ENCODE peak calls at places on chromosomes 2 and 18, in ten cellular contexts. One of them, this sample, is unnamed.

GRCh38 chr2:75055820-75056675 is 97.6 kb downstream of the POLE4 start:
- DNase-seq in AG10803: peak
- DNase-seq in HFF-Myc: no peak
- DNase-seq in GM12865: peak
- DNase-seq in ovary: no peak
- DNase-seq in adrenal gland: no peak
- DNase-seq in right atrium auricular region: no peak
- DNase-seq in mucosa of descending colon: no peak
- DNase-seq in CD8-positive, alpha-beta T cell: no peak
- DNase-seq in transverse colon: no peak
- DNase-seq in this sample: no peak

GRCh38 chr2:240846881-240847601 is 21.6 kb upstream of the AGXT start:
- DNase-seq in AG10803: no peak
- DNase-seq in HFF-Myc: no peak
- DNase-seq in GM12865: no peak
- DNase-seq in ovary: no peak
- DNase-seq in adrenal gland: no peak
- DNase-seq in right atrium auricular region: no peak
- DNase-seq in mucosa of descending colon: no peak
- DNase-seq in CD8-positive, alpha-beta T cell: no peak
- DNase-seq in transverse colon: no peak
- DNase-seq in this sample: no peak

GRCh38 chr18:31301201-31301655 is 16.7 kb upstream of the DSG1 start:
- DNase-seq in AG10803: no peak
- DNase-seq in HFF-Myc: no peak
- DNase-seq in GM12865: no peak
- DNase-seq in ovary: no peak
- DNase-seq in adrenal gland: no peak
- DNase-seq in right atrium auricular region: no peak
- DNase-seq in mucosa of descending colon: no peak
- DNase-seq in CD8-positive, alpha-beta T cell: no peak
- DNase-seq in transverse colon: no peak
- DNase-seq in this sample: no peak

GRCh38 chr18:45617284-45617683 is 2.0 kb downstream of the SLC14A2 start:
- DNase-seq in AG10803: peak
- DNase-seq in HFF-Myc: peak
- DNase-seq in GM12865: no peak
- DNase-seq in ovary: peak
- DNase-seq in adrenal gland: peak
- DNase-seq in right atrium auricular region: peak
- DNase-seq in mucosa of descending colon: peak
- DNase-seq in CD8-positive, alpha-beta T cell: no peak
- DNase-seq in transverse colon: peak
- DNase-seq in this sample: peak

GRCh38 chr2:73359915-73360697 is 25.5 kb upstream of the ALMS1 start:
- DNase-seq in AG10803: no peak
- DNase-seq in HFF-Myc: no peak
- DNase-seq in GM12865: no peak
- DNase-seq in ovary: no peak
- DNase-seq in adrenal gland: no peak
- DNase-seq in right atrium auricular region: no peak
- DNase-seq in mucosa of descending colon: no peak
- DNase-seq in CD8-positive, alpha-beta T cell: no peak
- DNase-seq in transverse colon: no peak
- DNase-seq in this sample: no peak

GRCh38 chr18:47993409-47993808 is 63.0 kb upstream of the SMAD2 start:
- DNase-seq in AG10803: no peak
- DNase-seq in HFF-Myc: no peak
- DNase-seq in GM12865: no peak
- DNase-seq in ovary: no peak
- DNase-seq in adrenal gland: no peak
- DNase-seq in right atrium auricular region: peak
- DNase-seq in mucosa of descending colon: no peak
- DNase-seq in CD8-positive, alpha-beta T cell: no peak
- DNase-seq in transverse colon: no peak
- DNase-seq in this sample: no peak

GRCh38 chr2:173436088-173436487 is 81.4 kb downstream of the CDCA7 start:
- DNase-seq in AG10803: no peak
- DNase-seq in HFF-Myc: no peak
- DNase-seq in GM12865: no peak
- DNase-seq in ovary: no peak
- DNase-seq in adrenal gland: no peak
- DNase-seq in right atrium auricular region: no peak
- DNase-seq in mucosa of descending colon: no peak
- DNase-seq in CD8-positive, alpha-beta T cell: no peak
- DNase-seq in transverse colon: no peak
- DNase-seq in this sample: no peak

GRCh38 chr2:124804014-124804940 is 779.2 kb downstream of the CNTNAP5 start:
- DNase-seq in AG10803: peak
- DNase-seq in HFF-Myc: no peak
- DNase-seq in GM12865: peak
- DNase-seq in ovary: no peak
- DNase-seq in adrenal gland: no peak
- DNase-seq in right atrium auricular region: no peak
- DNase-seq in mucosa of descending colon: no peak
- DNase-seq in CD8-positive, alpha-beta T cell: no peak
- DNase-seq in transverse colon: peak
- DNase-seq in this sample: no peak

GRCh38 chr18:4547126-4547525 is 92.0 kb upstream of the DLGAP1 start:
- DNase-seq in AG10803: no peak
- DNase-seq in HFF-Myc: no peak
- DNase-seq in GM12865: no peak
- DNase-seq in ovary: no peak
- DNase-seq in adrenal gland: no peak
- DNase-seq in right atrium auricular region: no peak
- DNase-seq in mucosa of descending colon: no peak
- DNase-seq in CD8-positive, alpha-beta T cell: no peak
- DNase-seq in transverse colon: no peak
- DNase-seq in this sample: no peak

DNA sequence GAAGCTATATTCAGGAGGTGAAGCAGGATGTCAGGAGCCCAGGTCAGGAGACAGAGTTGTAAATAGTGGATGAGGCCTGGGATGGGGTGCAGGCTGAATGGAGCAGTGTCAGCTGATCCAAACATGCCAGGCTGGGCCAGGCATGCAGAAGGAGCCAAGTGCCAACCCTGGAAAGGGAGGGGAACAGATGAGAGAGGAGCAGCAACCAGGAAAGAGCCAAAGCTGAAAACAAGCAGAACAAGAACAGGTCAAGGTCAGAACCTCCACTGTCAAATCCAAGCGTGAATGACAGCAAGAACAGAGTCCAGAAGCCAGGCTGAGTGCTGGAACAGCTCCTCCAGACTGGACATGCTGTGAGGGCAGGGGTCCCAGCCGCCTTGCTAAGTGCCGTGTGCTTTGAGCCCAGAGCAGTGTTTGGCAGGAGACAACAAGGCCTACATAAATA is 49.2 kb upstream of the PPP1CB start:
- DNase-seq in AG10803: no peak
- DNase-seq in HFF-Myc: no peak
- DNase-seq in GM12865: no peak
- DNase-seq in ovary: no peak
- DNase-seq in adrenal gland: peak
- DNase-seq in right atrium auricular region: no peak
- DNase-seq in mucosa of descending colon: no peak
- DNase-seq in CD8-positive, alpha-beta T cell: no peak
- DNase-seq in transverse colon: no peak
- DNase-seq in this sample: no peak
- H3K4me3 ChIP-seq in AG10803: no peak
- H3K4me3 ChIP-seq in HFF-Myc: no peak
- H3K4me3 ChIP-seq in GM12865: no peak
- H3K4me3 ChIP-seq in ovary: no peak
- H3K4me3 ChIP-seq in adrenal gland: no peak
- H3K4me3 ChIP-seq in right atrium auricular region: no peak
- H3K4me3 ChIP-seq in mucosa of descending colon: no peak
- H3K4me3 ChIP-seq in CD8-positive, alpha-beta T cell: no peak
- H3K4me3 ChIP-seq in transverse colon: no peak
- H3K4me3 ChIP-seq in this sample: no peak

DNA sequence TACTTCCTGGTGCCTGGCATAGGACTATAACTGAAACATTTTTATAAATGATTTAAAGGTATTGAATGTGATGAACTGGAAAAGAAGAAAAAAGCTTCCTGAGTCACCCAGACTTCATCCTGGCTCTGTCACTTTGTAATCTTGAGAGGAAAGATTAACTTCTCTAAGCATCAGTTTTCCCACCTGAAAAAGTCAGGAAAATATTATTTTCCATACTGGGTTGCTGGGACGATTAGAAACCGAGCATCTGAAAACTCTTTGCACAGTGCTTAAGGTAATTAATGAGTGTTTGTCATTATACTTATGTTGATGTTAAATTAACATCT is 71.8 kb downstream of the FMNL2 start:
- DNase-seq in AG10803: no peak
- DNase-seq in HFF-Myc: no peak
- DNase-seq in GM12865: no peak
- DNase-seq in ovary: no peak
- DNase-seq in adrenal gland: no peak
- DNase-seq in right atrium auricular region: no peak
- DNase-seq in mucosa of descending colon: no peak
- DNase-seq in CD8-positive, alpha-beta T cell: no peak
- DNase-seq in transverse colon: no peak
- DNase-seq in this sample: no peak
- H3K4me3 ChIP-seq in AG10803: peak
- H3K4me3 ChIP-seq in HFF-Myc: no peak
- H3K4me3 ChIP-seq in GM12865: peak
- H3K4me3 ChIP-seq in ovary: peak
- H3K4me3 ChIP-seq in adrenal gland: no peak
- H3K4me3 ChIP-seq in right atrium auricular region: peak
- H3K4me3 ChIP-seq in mucosa of descending colon: no peak
- H3K4me3 ChIP-seq in CD8-positive, alpha-beta T cell: no peak
- H3K4me3 ChIP-seq in transverse colon: no peak
- H3K4me3 ChIP-seq in this sample: peak

GRCh38 chr2:162198239-162198638 is 45.0 kb downstream of the FAP start:
- DNase-seq in AG10803: no peak
- DNase-seq in HFF-Myc: no peak
- DNase-seq in GM12865: no peak
- DNase-seq in ovary: no peak
- DNase-seq in adrenal gland: no peak
- DNase-seq in right atrium auricular region: no peak
- DNase-seq in mucosa of descending colon: no peak
- DNase-seq in CD8-positive, alpha-beta T cell: no peak
- DNase-seq in transverse colon: no peak
- DNase-seq in this sample: no peak

GRCh38 chr2:162197095-162197825 is 45.2 kb upstream of the GCG start:
- DNase-seq in AG10803: peak
- DNase-seq in HFF-Myc: no peak
- DNase-seq in GM12865: no peak
- DNase-seq in ovary: no peak
- DNase-seq in adrenal gland: no peak
- DNase-seq in right atrium auricular region: no peak
- DNase-seq in mucosa of descending colon: no peak
- DNase-seq in CD8-positive, alpha-beta T cell: no peak
- DNase-seq in transverse colon: no peak
- DNase-seq in this sample: no peak

GRCh38 chr2:162200636-162201035 is 42.6 kb downstream of the FAP start:
- DNase-seq in AG10803: no peak
- DNase-seq in HFF-Myc: no peak
- DNase-seq in GM12865: no peak
- DNase-seq in ovary: no peak
- DNase-seq in adrenal gland: no peak
- DNase-seq in right atrium auricular region: no peak
- DNase-seq in mucosa of descending colon: no peak
- DNase-seq in CD8-positive, alpha-beta T cell: no peak
- DNase-seq in transverse colon: no peak
- DNase-seq in this sample: no peak

GRCh38 chr2:162199913-162200312 is 43.3 kb downstream of the FAP start:
- DNase-seq in AG10803: no peak
- DNase-seq in HFF-Myc: no peak
- DNase-seq in GM12865: no peak
- DNase-seq in ovary: no peak
- DNase-seq in adrenal gland: no peak
- DNase-seq in right atrium auricular region: no peak
- DNase-seq in mucosa of descending colon: no peak
- DNase-seq in CD8-positive, alpha-beta T cell: no peak
- DNase-seq in transverse colon: no peak
- DNase-seq in this sample: no peak

GRCh38 chr2:162196611-162197010 is 44.6 kb upstream of the GCG start:
- DNase-seq in AG10803: no peak
- DNase-seq in HFF-Myc: no peak
- DNase-seq in GM12865: no peak
- DNase-seq in ovary: no peak
- DNase-seq in adrenal gland: no peak
- DNase-seq in right atrium auricular region: no peak
- DNase-seq in mucosa of descending colon: no peak
- DNase-seq in CD8-positive, alpha-beta T cell: no peak
- DNase-seq in transverse colon: no peak
- DNase-seq in this sample: no peak
- H3K4me3 ChIP-seq in AG10803: no peak
- H3K4me3 ChIP-seq in HFF-Myc: no peak
- H3K4me3 ChIP-seq in GM12865: no peak
- H3K4me3 ChIP-seq in ovary: no peak
- H3K4me3 ChIP-seq in adrenal gland: no peak
- H3K4me3 ChIP-seq in right atrium auricular region: no peak
- H3K4me3 ChIP-seq in mucosa of descending colon: no peak
- H3K4me3 ChIP-seq in CD8-positive, alpha-beta T cell: no peak
- H3K4me3 ChIP-seq in transverse colon: no peak
- H3K4me3 ChIP-seq in this sample: no peak

GRCh38 chr2:168466190-168466737 is 10.2 kb downstream of the CERS6 start:
- DNase-seq in AG10803: no peak
- DNase-seq in HFF-Myc: no peak
- DNase-seq in GM12865: no peak
- DNase-seq in ovary: no peak
- DNase-seq in adrenal gland: no peak
- DNase-seq in right atrium auricular region: no peak
- DNase-seq in mucosa of descending colon: no peak
- DNase-seq in CD8-positive, alpha-beta T cell: no peak
- DNase-seq in transverse colon: no peak
- DNase-seq in this sample: no peak
- H3K4me3 ChIP-seq in AG10803: no peak
- H3K4me3 ChIP-seq in HFF-Myc: no peak
- H3K4me3 ChIP-seq in GM12865: no peak
- H3K4me3 ChIP-seq in ovary: no peak
- H3K4me3 ChIP-seq in adrenal gland: no peak
- H3K4me3 ChIP-seq in right atrium auricular region: no peak
- H3K4me3 ChIP-seq in mucosa of descending colon: no peak
- H3K4me3 ChIP-seq in CD8-positive, alpha-beta T cell: no peak
- H3K4me3 ChIP-seq in transverse colon: no peak
- H3K4me3 ChIP-seq in this sample: no peak

This sample was measured in lower lobe of right lung.